ENCODE peak calls at places on chromosome 3, in four cellular contexts. One of them, this sample, is unnamed.

GRCh38 chr3:55704521-55704920 is 217.4 kb upstream of the WNT5A start:
- DNase-seq in CD8-positive, alpha-beta T cell: no peak
- DNase-seq in CD4-positive, CD25-positive, alpha-beta regulatory T cell: no peak
- DNase-seq in GM12865: no peak
- DNase-seq in this sample: peak

GRCh38 chr3:171810278-171811058 is at the start of gene PLD1:
- DNase-seq in CD8-positive, alpha-beta T cell: peak
- DNase-seq in CD4-positive, CD25-positive, alpha-beta regulatory T cell: peak
- DNase-seq in GM12865: peak
- DNase-seq in this sample: peak

GRCh38 chr3:51311055-51311454 is 74.0 kb upstream of the MANF start:
- DNase-seq in CD8-positive, alpha-beta T cell: no peak
- DNase-seq in CD4-positive, CD25-positive, alpha-beta regulatory T cell: peak
- DNase-seq in GM12865: peak
- DNase-seq in this sample: peak

GRCh38 chr3:134685881-134686802 is 35.3 kb upstream of the KY start:
- DNase-seq in CD8-positive, alpha-beta T cell: no peak
- DNase-seq in CD4-positive, CD25-positive, alpha-beta regulatory T cell: no peak
- DNase-seq in GM12865: no peak
- DNase-seq in this sample: peak

GRCh38 chr3:157130138-157130880 is 29.6 kb downstream of the CCNL1 start:
- DNase-seq in CD8-positive, alpha-beta T cell: peak
- DNase-seq in CD4-positive, CD25-positive, alpha-beta regulatory T cell: peak
- DNase-seq in GM12865: peak
- DNase-seq in this sample: peak

GRCh38 chr3:98692787-98693473 is 70.2 kb upstream of the ST3GAL6 start:
- DNase-seq in CD8-positive, alpha-beta T cell: no peak
- DNase-seq in CD4-positive, CD25-positive, alpha-beta regulatory T cell: no peak
- DNase-seq in GM12865: peak
- DNase-seq in this sample: no peak

GRCh38 chr3:107899996-107900651 is 190.7 kb downstream of the CD47 start:
- DNase-seq in CD8-positive, alpha-beta T cell: no peak
- DNase-seq in CD4-positive, CD25-positive, alpha-beta regulatory T cell: no peak
- DNase-seq in GM12865: no peak
- DNase-seq in this sample: peak

GRCh38 chr3:147189016-147189415 is 217.3 kb downstream of the ZIC4 start:
- DNase-seq in CD8-positive, alpha-beta T cell: no peak
- DNase-seq in CD4-positive, CD25-positive, alpha-beta regulatory T cell: no peak
- DNase-seq in GM12865: no peak
- DNase-seq in this sample: no peak

GRCh38 chr3:72836923-72837322 is 11.3 kb downstream of the SHQ1 start:
- DNase-seq in CD8-positive, alpha-beta T cell: no peak
- DNase-seq in CD4-positive, CD25-positive, alpha-beta regulatory T cell: no peak
- DNase-seq in GM12865: no peak
- DNase-seq in this sample: no peak

GRCh38 chr3:162441716-162442115 is 945.1 kb downstream of the OTOL1 start:
- DNase-seq in CD8-positive, alpha-beta T cell: no peak
- DNase-seq in CD4-positive, CD25-positive, alpha-beta regulatory T cell: no peak
- DNase-seq in GM12865: no peak
- DNase-seq in this sample: no peak

GRCh38 chr3:141710888-141711616 is 27.0 kb upstream of the RNF7 start:
- DNase-seq in CD8-positive, alpha-beta T cell: no peak
- DNase-seq in CD4-positive, CD25-positive, alpha-beta regulatory T cell: no peak
- DNase-seq in GM12865: no peak
- DNase-seq in this sample: peak

GRCh38 chr3:126373146-126373613 is 16.0 kb upstream of the KLF15 start:
- DNase-seq in CD8-positive, alpha-beta T cell: no peak
- DNase-seq in CD4-positive, CD25-positive, alpha-beta regulatory T cell: no peak
- DNase-seq in GM12865: no peak
- DNase-seq in this sample: no peak

GRCh38 chr3:188165596-188165995 is 11.6 kb downstream of the LPP start:
- DNase-seq in CD8-positive, alpha-beta T cell: no peak
- DNase-seq in CD4-positive, CD25-positive, alpha-beta regulatory T cell: peak
- DNase-seq in GM12865: no peak
- DNase-seq in this sample: no peak

GRCh38 chr3:186361612-186362408 is at the start of gene DGKG:
- DNase-seq in CD8-positive, alpha-beta T cell: no peak
- DNase-seq in CD4-positive, CD25-positive, alpha-beta regulatory T cell: no peak
- DNase-seq in GM12865: peak
- DNase-seq in this sample: no peak

GRCh38 chr3:81249540-81250029 is 511.9 kb downstream of the GBE1 start:
- DNase-seq in CD8-positive, alpha-beta T cell: no peak
- DNase-seq in CD4-positive, CD25-positive, alpha-beta regulatory T cell: no peak
- DNase-seq in GM12865: peak
- DNase-seq in this sample: peak

GRCh38 chr3:32340639-32341365 is 50.9 kb upstream of the CMTM7 start:
- DNase-seq in CD8-positive, alpha-beta T cell: no peak
- DNase-seq in CD4-positive, CD25-positive, alpha-beta regulatory T cell: no peak
- DNase-seq in GM12865: peak
- DNase-seq in this sample: no peak

GRCh38 chr3:172673210-172673679 is 37.6 kb downstream of the NCEH1 start:
- DNase-seq in CD8-positive, alpha-beta T cell: peak
- DNase-seq in CD4-positive, CD25-positive, alpha-beta regulatory T cell: peak
- DNase-seq in GM12865: peak
- DNase-seq in this sample: peak

GRCh38 chr3:105429034-105429762 is 62.5 kb downstream of the ALCAM start:
- DNase-seq in CD8-positive, alpha-beta T cell: no peak
- DNase-seq in CD4-positive, CD25-positive, alpha-beta regulatory T cell: no peak
- DNase-seq in GM12865: no peak
- DNase-seq in this sample: no peak

GRCh38 chr3:190089711-190090110 is 31.0 kb downstream of the P3H2 start:
- DNase-seq in CD8-positive, alpha-beta T cell: no peak
- DNase-seq in CD4-positive, CD25-positive, alpha-beta regulatory T cell: no peak
- DNase-seq in GM12865: peak
- DNase-seq in this sample: no peak

GRCh38 chr3:187550446-187550845 is 119.7 kb downstream of the SST start:
- DNase-seq in CD8-positive, alpha-beta T cell: no peak
- DNase-seq in CD4-positive, CD25-positive, alpha-beta regulatory T cell: no peak
- DNase-seq in GM12865: no peak
- DNase-seq in this sample: peak

GRCh38 chr3:37680393-37680792 is 181.3 kb upstream of the CTDSPL start:
- DNase-seq in CD8-positive, alpha-beta T cell: no peak
- DNase-seq in CD4-positive, CD25-positive, alpha-beta regulatory T cell: no peak
- DNase-seq in GM12865: no peak
- DNase-seq in this sample: no peak

GRCh38 chr3:105614288-105615030 is 247.8 kb downstream of the ALCAM start:
- DNase-seq in CD8-positive, alpha-beta T cell: no peak
- DNase-seq in CD4-positive, CD25-positive, alpha-beta regulatory T cell: no peak
- DNase-seq in GM12865: no peak
- DNase-seq in this sample: no peak

GRCh38 chr3:52063026-52063723 is 6.8 kb upstream of the DUSP7 start:
- DNase-seq in CD8-positive, alpha-beta T cell: no peak
- DNase-seq in CD4-positive, CD25-positive, alpha-beta regulatory T cell: no peak
- DNase-seq in GM12865: no peak
- DNase-seq in this sample: no peak

GRCh38 chr3:136772709-136773108 is 20.5 kb upstream of the STAG1 start:
- DNase-seq in CD8-positive, alpha-beta T cell: no peak
- DNase-seq in CD4-positive, CD25-positive, alpha-beta regulatory T cell: no peak
- DNase-seq in GM12865: no peak
- DNase-seq in this sample: no peak

GRCh38 chr3:48564022-48564421 is 441 bp upstream of the UCN2 start:
- DNase-seq in CD8-positive, alpha-beta T cell: peak
- DNase-seq in CD4-positive, CD25-positive, alpha-beta regulatory T cell: no peak
- DNase-seq in GM12865: peak
- DNase-seq in this sample: peak

GRCh38 chr3:5016218-5017161 is 37.3 kb downstream of the BHLHE40 start:
- DNase-seq in CD8-positive, alpha-beta T cell: peak
- DNase-seq in CD4-positive, CD25-positive, alpha-beta regulatory T cell: peak
- DNase-seq in GM12865: peak
- DNase-seq in this sample: peak

GRCh38 chr3:11391930-11392688 is 119.9 kb downstream of the ATG7 start:
- DNase-seq in CD8-positive, alpha-beta T cell: no peak
- DNase-seq in CD4-positive, CD25-positive, alpha-beta regulatory T cell: no peak
- DNase-seq in GM12865: no peak
- DNase-seq in this sample: no peak

GRCh38 chr3:107683447-107683846 is 160.7 kb downstream of the BBX start:
- DNase-seq in CD8-positive, alpha-beta T cell: no peak
- DNase-seq in CD4-positive, CD25-positive, alpha-beta regulatory T cell: no peak
- DNase-seq in GM12865: no peak
- DNase-seq in this sample: no peak

GRCh38 chr3:114775395-114775794 is 371.7 kb downstream of the ZBTB20 start:
- DNase-seq in CD8-positive, alpha-beta T cell: no peak
- DNase-seq in CD4-positive, CD25-positive, alpha-beta regulatory T cell: no peak
- DNase-seq in GM12865: no peak
- DNase-seq in this sample: no peak

GRCh38 chr3:126541628-126542339 is 16.9 kb downstream of the C3orf22 start:
- DNase-seq in CD8-positive, alpha-beta T cell: no peak
- DNase-seq in CD4-positive, CD25-positive, alpha-beta regulatory T cell: no peak
- DNase-seq in GM12865: no peak
- DNase-seq in this sample: no peak

GRCh38 chr3:120033594-120033993 is 60.7 kb downstream of the GSK3B start:
- DNase-seq in CD8-positive, alpha-beta T cell: no peak
- DNase-seq in CD4-positive, CD25-positive, alpha-beta regulatory T cell: no peak
- DNase-seq in GM12865: peak
- DNase-seq in this sample: no peak

GRCh38 chr3:169008772-169009358 is 654.6 kb downstream of the MECOM start:
- DNase-seq in CD8-positive, alpha-beta T cell: no peak
- DNase-seq in CD4-positive, CD25-positive, alpha-beta regulatory T cell: no peak
- DNase-seq in GM12865: no peak
- DNase-seq in this sample: no peak

GRCh38 chr3:197394464-197395321 is 96.3 kb upstream of the DLG1 start:
- DNase-seq in CD8-positive, alpha-beta T cell: peak
- DNase-seq in CD4-positive, CD25-positive, alpha-beta regulatory T cell: peak
- DNase-seq in GM12865: peak
- DNase-seq in this sample: peak

GRCh38 chr3:177197934-177198484 is 727 bp upstream of the TBL1XR1 start:
- DNase-seq in CD8-positive, alpha-beta T cell: peak
- DNase-seq in CD4-positive, CD25-positive, alpha-beta regulatory T cell: peak
- DNase-seq in GM12865: no peak
- DNase-seq in this sample: no peak

GRCh38 chr3:117977504-117978228 is 1057.0 kb downstream of the IGSF11 start:
- DNase-seq in CD8-positive, alpha-beta T cell: no peak
- DNase-seq in CD4-positive, CD25-positive, alpha-beta regulatory T cell: no peak
- DNase-seq in GM12865: no peak
- DNase-seq in this sample: no peak

GRCh38 chr3:56468184-56469106 is at the start of gene ERC2:
- DNase-seq in CD8-positive, alpha-beta T cell: no peak
- DNase-seq in CD4-positive, CD25-positive, alpha-beta regulatory T cell: no peak
- DNase-seq in GM12865: no peak
- DNase-seq in this sample: peak

GRCh38 chr3:16844222-16844621 is 40.5 kb upstream of the PLCL2 start:
- DNase-seq in CD8-positive, alpha-beta T cell: no peak
- DNase-seq in CD4-positive, CD25-positive, alpha-beta regulatory T cell: no peak
- DNase-seq in GM12865: no peak
- DNase-seq in this sample: no peak

GRCh38 chr3:16840111-16840444 is 44.7 kb upstream of the PLCL2 start:
- DNase-seq in CD8-positive, alpha-beta T cell: no peak
- DNase-seq in CD4-positive, CD25-positive, alpha-beta regulatory T cell: no peak
- DNase-seq in GM12865: no peak
- DNase-seq in this sample: no peak

GRCh38 chr3:16841354-16841753 is 43.4 kb upstream of the PLCL2 start:
- DNase-seq in CD8-positive, alpha-beta T cell: no peak
- DNase-seq in CD4-positive, CD25-positive, alpha-beta regulatory T cell: peak
- DNase-seq in GM12865: peak
- DNase-seq in this sample: no peak

GRCh38 chr3:16842710-16843270 is 42.0 kb upstream of the PLCL2 start:
- DNase-seq in CD8-positive, alpha-beta T cell: no peak
- DNase-seq in CD4-positive, CD25-positive, alpha-beta regulatory T cell: peak
- DNase-seq in GM12865: no peak
- DNase-seq in this sample: no peak

GRCh38 chr3:16841906-16842709 is 42.6 kb upstream of the PLCL2 start:
- DNase-seq in CD8-positive, alpha-beta T cell: peak
- DNase-seq in CD4-positive, CD25-positive, alpha-beta regulatory T cell: peak
- DNase-seq in GM12865: peak
- DNase-seq in this sample: no peak
- H3K4me3 ChIP-seq in CD8-positive, alpha-beta T cell: peak
- H3K4me3 ChIP-seq in CD4-positive, CD25-positive, alpha-beta regulatory T cell: peak
- H3K4me3 ChIP-seq in GM12865: peak
- H3K4me3 ChIP-seq in this sample: no peak

DNA sequence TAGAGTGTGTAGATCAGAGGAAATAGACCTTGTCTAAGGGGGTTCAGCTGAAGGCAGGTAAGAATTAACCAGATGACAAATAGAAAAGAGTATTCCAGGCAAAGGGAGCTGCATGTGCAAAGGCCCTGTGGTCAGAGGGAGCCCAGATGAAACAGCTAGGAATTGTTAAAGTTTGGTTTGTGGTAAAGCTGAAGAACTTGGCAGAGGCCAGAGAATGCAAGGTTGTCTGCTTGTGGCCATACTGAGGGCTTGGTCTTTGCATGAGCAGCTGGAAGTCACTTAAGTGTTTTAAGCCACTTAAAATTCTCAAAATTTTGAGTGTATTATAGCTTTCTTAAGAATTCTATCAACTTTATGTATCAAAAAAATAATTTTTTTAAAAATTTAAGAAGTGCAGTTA is 116.5 kb downstream of the NEK10 start:
- DNase-seq in CD8-positive, alpha-beta T cell: no peak
- DNase-seq in CD4-positive, CD25-positive, alpha-beta regulatory T cell: no peak
- DNase-seq in GM12865: no peak
- DNase-seq in this sample: no peak
- H3K4me3 ChIP-seq in CD8-positive, alpha-beta T cell: no peak
- H3K4me3 ChIP-seq in CD4-positive, CD25-positive, alpha-beta regulatory T cell: no peak
- H3K4me3 ChIP-seq in GM12865: no peak
- H3K4me3 ChIP-seq in this sample: no peak

DNA sequence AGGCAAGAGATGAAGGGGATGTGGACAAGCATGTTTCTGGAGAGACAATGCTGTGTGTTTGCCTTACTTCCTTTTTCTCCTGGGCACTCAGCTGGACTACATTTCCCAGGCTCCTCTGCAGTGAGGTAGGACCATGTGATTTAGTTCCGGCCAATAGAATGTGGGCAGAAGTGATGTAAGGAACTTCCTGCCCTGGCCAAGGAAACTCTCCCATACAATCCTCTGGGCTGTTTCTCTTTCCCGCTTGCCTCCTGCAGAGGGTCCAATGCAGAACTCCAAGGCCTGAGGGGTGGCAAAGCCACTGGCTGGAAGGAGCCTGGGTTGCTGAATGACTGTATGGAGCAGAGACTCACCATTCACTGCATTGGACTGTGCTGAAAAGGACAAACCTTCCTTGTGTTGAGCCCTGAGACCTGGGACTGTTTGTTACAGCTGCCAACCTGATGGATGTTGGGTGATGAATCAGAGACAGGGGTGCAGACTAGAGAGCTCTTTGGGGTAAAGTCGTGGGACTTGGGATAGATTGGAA is 82.7 kb upstream of the SLC6A6 start:
- DNase-seq in CD8-positive, alpha-beta T cell: no peak
- DNase-seq in CD4-positive, CD25-positive, alpha-beta regulatory T cell: peak
- DNase-seq in GM12865: peak
- DNase-seq in this sample: peak
- H3K4me3 ChIP-seq in CD8-positive, alpha-beta T cell: no peak
- H3K4me3 ChIP-seq in CD4-positive, CD25-positive, alpha-beta regulatory T cell: no peak
- H3K4me3 ChIP-seq in GM12865: no peak
- H3K4me3 ChIP-seq in this sample: no peak

GRCh38 chr3:10010546-10011465 is 15.4 kb upstream of the FANCD2 start:
- DNase-seq in CD8-positive, alpha-beta T cell: peak
- DNase-seq in CD4-positive, CD25-positive, alpha-beta regulatory T cell: peak
- DNase-seq in GM12865: peak
- DNase-seq in this sample: peak
- H3K4me3 ChIP-seq in CD8-positive, alpha-beta T cell: peak
- H3K4me3 ChIP-seq in CD4-positive, CD25-positive, alpha-beta regulatory T cell: peak
- H3K4me3 ChIP-seq in GM12865: peak
- H3K4me3 ChIP-seq in this sample: peak